ENCODE peak calls at places on chromosome 11, in ten cellular contexts. One of them, this sample, is unnamed.

GRCh38 chr11:57248780-57249383 is 11.8 kb upstream of the APLNR start:
- DNase-seq in fibroblast of lung: peak; percentile 50
- DNase-seq in fibroblast of pulmonary artery: peak; percentile 78
- DNase-seq in psoas muscle: peak; percentile 83
- DNase-seq in A549: peak; percentile 89
- DNase-seq in dorsolateral prefrontal cortex: peak; percentile 64
- DNase-seq in endothelial cell of umbilical vein: peak; percentile 76
- DNase-seq in spleen: peak; percentile 82
- DNase-seq in cardiac muscle cell: peak; percentile 83
- DNase-seq in Peyer's patch: peak; percentile 62
- DNase-seq in this sample: peak; percentile 85

GRCh38 chr11:96311120-96311568 is 31.9 kb downstream of the MAML2 start:
- DNase-seq in A549: no peak
- DNase-seq in Peyer's patch: no peak
- DNase-seq in spleen: no peak
- DNase-seq in cardiac muscle cell: peak; percentile 79
- DNase-seq in dorsolateral prefrontal cortex: no peak
- DNase-seq in endothelial cell of umbilical vein: peak; percentile 89
- DNase-seq in psoas muscle: no peak
- DNase-seq in fibroblast of lung: peak; percentile 85
- DNase-seq in fibroblast of pulmonary artery: peak; percentile 81
- DNase-seq in this sample: no peak

GRCh38 chr11:47443817-47444216 is 5.1 kb downstream of the RAPSN start:
- DNase-seq in A549: no peak
- DNase-seq in spleen: no peak
- DNase-seq in fibroblast of lung: no peak
- DNase-seq in Peyer's patch: no peak
- DNase-seq in fibroblast of pulmonary artery: no peak
- DNase-seq in cardiac muscle cell: no peak
- DNase-seq in dorsolateral prefrontal cortex: no peak
- DNase-seq in endothelial cell of umbilical vein: no peak
- DNase-seq in psoas muscle: no peak
- DNase-seq in this sample: no peak

GRCh38 chr11:64620286-64620962 is 29.4 kb downstream of the SLC22A12 start:
- DNase-seq in A549: no peak
- DNase-seq in Peyer's patch: peak; percentile 80
- DNase-seq in spleen: no peak
- DNase-seq in endothelial cell of umbilical vein: peak; percentile 20
- DNase-seq in dorsolateral prefrontal cortex: no peak
- DNase-seq in psoas muscle: no peak
- DNase-seq in fibroblast of pulmonary artery: peak; percentile 11
- DNase-seq in fibroblast of lung: no peak
- DNase-seq in cardiac muscle cell: peak; percentile 25
- DNase-seq in this sample: no peak

GRCh38 chr11:112582366-112582765 is 321.7 kb upstream of the PLET1 start:
- DNase-seq in endothelial cell of umbilical vein: no peak
- DNase-seq in A549: no peak
- DNase-seq in spleen: no peak
- DNase-seq in fibroblast of lung: no peak
- DNase-seq in dorsolateral prefrontal cortex: no peak
- DNase-seq in cardiac muscle cell: no peak
- DNase-seq in psoas muscle: no peak
- DNase-seq in Peyer's patch: no peak
- DNase-seq in fibroblast of pulmonary artery: no peak
- DNase-seq in this sample: no peak

GRCh38 chr11:119520400-119520799 is 97.4 kb upstream of the THY1 start:
- DNase-seq in psoas muscle: no peak
- DNase-seq in A549: no peak
- DNase-seq in fibroblast of pulmonary artery: no peak
- DNase-seq in fibroblast of lung: no peak
- DNase-seq in cardiac muscle cell: no peak
- DNase-seq in spleen: peak; percentile 36
- DNase-seq in endothelial cell of umbilical vein: no peak
- DNase-seq in dorsolateral prefrontal cortex: no peak
- DNase-seq in Peyer's patch: no peak
- DNase-seq in this sample: peak; percentile 45

GRCh38 chr11:1162153-1162497 is 4.4 kb downstream of the MUC5AC start:
- DNase-seq in A549: no peak
- DNase-seq in spleen: no peak
- DNase-seq in endothelial cell of umbilical vein: no peak
- DNase-seq in dorsolateral prefrontal cortex: peak; percentile 5
- DNase-seq in cardiac muscle cell: no peak
- DNase-seq in psoas muscle: no peak
- DNase-seq in fibroblast of pulmonary artery: no peak
- DNase-seq in Peyer's patch: peak; percentile 39
- DNase-seq in fibroblast of lung: no peak
- DNase-seq in this sample: no peak

GRCh38 chr11:63802637-63803414 is 10.4 kb upstream of the SPINDOC start:
- DNase-seq in psoas muscle: no peak
- DNase-seq in A549: peak; percentile 74
- DNase-seq in fibroblast of lung: peak; percentile 30
- DNase-seq in dorsolateral prefrontal cortex: no peak
- DNase-seq in Peyer's patch: peak; percentile 53
- DNase-seq in spleen: peak; percentile 29
- DNase-seq in cardiac muscle cell: peak; percentile 65
- DNase-seq in fibroblast of pulmonary artery: peak; percentile 72
- DNase-seq in endothelial cell of umbilical vein: no peak
- DNase-seq in this sample: peak; percentile 24

GRCh38 chr11:120566176-120566575 is 54.6 kb downstream of the GRIK4 start:
- DNase-seq in Peyer's patch: no peak
- DNase-seq in fibroblast of lung: peak; percentile 75
- DNase-seq in cardiac muscle cell: peak; percentile 17
- DNase-seq in spleen: no peak
- DNase-seq in psoas muscle: no peak
- DNase-seq in A549: no peak
- DNase-seq in endothelial cell of umbilical vein: peak; percentile 77
- DNase-seq in dorsolateral prefrontal cortex: no peak
- DNase-seq in fibroblast of pulmonary artery: peak; percentile 25
- DNase-seq in this sample: no peak

GRCh38 chr11:120563698-120564572 is 52.4 kb downstream of the GRIK4 start:
- DNase-seq in fibroblast of lung: peak; percentile 39
- DNase-seq in spleen: peak; percentile 67
- DNase-seq in endothelial cell of umbilical vein: peak; percentile 20
- DNase-seq in dorsolateral prefrontal cortex: peak; percentile 89
- DNase-seq in cardiac muscle cell: peak; percentile 51
- DNase-seq in A549: no peak
- DNase-seq in psoas muscle: no peak
- DNase-seq in Peyer's patch: no peak
- DNase-seq in fibroblast of pulmonary artery: no peak
- DNase-seq in this sample: peak; percentile 82

GRCh38 chr11:120565436-120566155 is 54.0 kb downstream of the GRIK4 start:
- DNase-seq in cardiac muscle cell: no peak
- DNase-seq in spleen: no peak
- DNase-seq in endothelial cell of umbilical vein: no peak
- DNase-seq in fibroblast of pulmonary artery: no peak
- DNase-seq in psoas muscle: no peak
- DNase-seq in A549: no peak
- DNase-seq in Peyer's patch: no peak
- DNase-seq in fibroblast of lung: peak; percentile 62
- DNase-seq in dorsolateral prefrontal cortex: no peak
- DNase-seq in this sample: no peak

GRCh38 chr11:120562806-120563425 is 51.4 kb downstream of the GRIK4 start:
- DNase-seq in psoas muscle: no peak
- DNase-seq in fibroblast of pulmonary artery: peak; percentile 21
- DNase-seq in endothelial cell of umbilical vein: no peak
- DNase-seq in Peyer's patch: no peak
- DNase-seq in spleen: peak; percentile 48
- DNase-seq in fibroblast of lung: peak; percentile 20
- DNase-seq in cardiac muscle cell: peak; percentile 20
- DNase-seq in A549: no peak
- DNase-seq in dorsolateral prefrontal cortex: no peak
- DNase-seq in this sample: peak; percentile 54

DNA sequence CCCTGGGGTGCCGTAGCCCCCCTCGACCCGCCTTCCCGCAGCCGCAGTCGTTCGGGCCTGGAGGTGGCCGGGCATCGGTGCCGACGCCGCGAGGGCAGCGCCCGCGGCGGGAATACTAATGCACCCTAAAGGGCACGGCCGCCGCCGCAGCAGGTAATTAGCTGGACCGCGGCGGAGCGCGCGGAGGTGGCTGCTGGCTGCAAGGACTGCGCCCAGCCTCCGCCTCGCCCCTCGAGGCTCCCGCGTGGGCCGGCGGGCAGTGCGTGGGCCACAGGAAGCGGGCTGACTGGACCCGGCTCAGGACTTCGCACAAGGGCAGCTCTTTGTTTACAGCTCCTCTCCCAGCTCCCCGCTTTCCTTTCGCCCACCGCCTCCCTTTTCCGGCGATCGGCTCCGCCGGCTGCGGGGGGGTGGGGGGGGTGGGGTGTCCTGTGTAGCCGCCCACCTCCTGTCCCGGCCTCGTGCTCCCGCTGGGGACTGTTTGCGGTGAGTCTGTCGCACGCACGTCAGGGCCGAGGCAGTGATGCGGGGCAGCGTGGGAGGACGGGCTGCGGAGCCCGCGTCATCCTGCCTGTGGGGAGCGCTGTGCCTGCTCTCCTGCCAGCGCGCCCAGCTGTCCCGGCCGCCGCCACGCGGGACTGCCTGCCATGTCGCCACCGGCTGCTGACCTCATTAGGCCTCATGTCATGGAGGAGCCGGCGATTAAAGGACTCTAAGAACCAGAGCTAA is 53.2 kb downstream of the GRIK4 start:
- DNase-seq in cardiac muscle cell: peak; percentile 56
- DNase-seq in dorsolateral prefrontal cortex: peak; percentile 83
- DNase-seq in fibroblast of pulmonary artery: peak; percentile 68
- DNase-seq in endothelial cell of umbilical vein: peak; percentile 45
- DNase-seq in spleen: peak; percentile 78
- DNase-seq in psoas muscle: peak; percentile 74
- DNase-seq in Peyer's patch: no peak
- DNase-seq in A549: no peak
- DNase-seq in fibroblast of lung: peak; percentile 72
- DNase-seq in this sample: peak; percentile 84
- TF ChIP-seq CTCF in cardiac muscle cell: peak; percentile 16
- TF ChIP-seq CTCF in dorsolateral prefrontal cortex: peak; percentile 47
- TF ChIP-seq CTCF in fibroblast of pulmonary artery: peak; percentile 7
- TF ChIP-seq CTCF in endothelial cell of umbilical vein: peak; percentile 30
- TF ChIP-seq CTCF in spleen: no peak
- TF ChIP-seq CTCF in psoas muscle: no peak
- TF ChIP-seq CTCF in Peyer's patch: no peak
- TF ChIP-seq CTCF in A549: no peak
- TF ChIP-seq CTCF in fibroblast of lung: no peak
- TF ChIP-seq CTCF in this sample: no peak

GRCh38 chr11:61545341-61545740 is 35.5 kb downstream of the SYT7 start:
- DNase-seq in spleen: no peak
- DNase-seq in fibroblast of pulmonary artery: peak; percentile 16
- DNase-seq in fibroblast of lung: no peak
- DNase-seq in dorsolateral prefrontal cortex: no peak
- DNase-seq in A549: peak; percentile 42
- DNase-seq in psoas muscle: no peak
- DNase-seq in Peyer's patch: no peak
- DNase-seq in endothelial cell of umbilical vein: no peak
- DNase-seq in cardiac muscle cell: no peak
- DNase-seq in this sample: no peak
- TF ChIP-seq CTCF in spleen: no peak
- TF ChIP-seq CTCF in fibroblast of pulmonary artery: peak; percentile 51
- TF ChIP-seq CTCF in fibroblast of lung: peak; percentile 38
- TF ChIP-seq CTCF in dorsolateral prefrontal cortex: no peak
- TF ChIP-seq CTCF in A549: peak; percentile 29
- TF ChIP-seq CTCF in psoas muscle: no peak
- TF ChIP-seq CTCF in Peyer's patch: peak; percentile 39
- TF ChIP-seq CTCF in endothelial cell of umbilical vein: peak; percentile 45
- TF ChIP-seq CTCF in cardiac muscle cell: peak; percentile 42
- TF ChIP-seq CTCF in this sample: no peak

DNA sequence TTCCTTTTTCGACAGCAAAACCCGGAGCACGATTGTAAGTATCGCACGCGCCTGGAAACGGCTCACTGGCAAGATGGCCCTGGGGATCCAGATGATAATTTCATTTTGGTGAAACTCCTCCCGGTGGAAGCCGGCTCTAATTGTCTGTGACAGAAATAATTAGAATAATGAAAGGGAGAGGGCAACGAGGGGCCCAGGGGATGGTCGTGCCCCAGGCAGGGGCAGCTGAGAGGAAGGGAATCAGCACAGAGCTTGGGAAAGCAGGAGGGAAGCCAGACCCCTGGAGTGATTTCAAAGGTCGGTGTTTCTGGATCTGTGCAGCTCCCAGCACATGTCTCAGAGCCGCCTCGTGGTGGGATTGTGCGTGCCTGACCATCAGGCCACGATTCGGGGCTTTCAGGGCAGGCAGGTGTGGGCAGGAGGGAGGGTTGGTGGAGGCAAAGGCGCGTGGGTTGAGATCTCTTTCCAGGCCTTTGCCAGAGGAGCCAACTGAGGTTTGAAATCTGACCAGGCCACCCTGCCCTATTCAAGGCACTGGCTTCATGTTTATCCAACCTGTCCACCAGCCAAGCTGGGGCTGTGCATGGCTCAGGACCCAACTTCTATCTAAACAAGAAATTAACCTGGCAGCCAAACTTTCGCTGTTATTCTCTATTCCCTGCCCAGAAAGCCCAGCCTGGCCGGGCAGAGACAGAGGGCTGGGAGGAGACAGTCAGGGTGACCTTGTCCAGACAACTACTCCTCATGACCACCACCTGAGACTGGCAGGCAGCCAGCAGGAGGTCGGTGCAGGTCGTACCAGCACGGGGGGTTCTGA is 27.8 kb downstream of the ANO1 start:
- DNase-seq in Peyer's patch: no peak
- DNase-seq in A549: no peak
- DNase-seq in fibroblast of lung: no peak
- DNase-seq in endothelial cell of umbilical vein: no peak
- DNase-seq in psoas muscle: no peak
- DNase-seq in fibroblast of pulmonary artery: no peak
- DNase-seq in cardiac muscle cell: no peak
- DNase-seq in spleen: no peak
- DNase-seq in dorsolateral prefrontal cortex: no peak
- DNase-seq in this sample: no peak
- TF ChIP-seq CTCF in Peyer's patch: no peak
- TF ChIP-seq CTCF in A549: no peak
- TF ChIP-seq CTCF in fibroblast of lung: no peak
- TF ChIP-seq CTCF in endothelial cell of umbilical vein: no peak
- TF ChIP-seq CTCF in psoas muscle: no peak
- TF ChIP-seq CTCF in fibroblast of pulmonary artery: no peak
- TF ChIP-seq CTCF in cardiac muscle cell: no peak
- TF ChIP-seq CTCF in spleen: no peak
- TF ChIP-seq CTCF in dorsolateral prefrontal cortex: no peak
- TF ChIP-seq CTCF in this sample: no peak

DNA sequence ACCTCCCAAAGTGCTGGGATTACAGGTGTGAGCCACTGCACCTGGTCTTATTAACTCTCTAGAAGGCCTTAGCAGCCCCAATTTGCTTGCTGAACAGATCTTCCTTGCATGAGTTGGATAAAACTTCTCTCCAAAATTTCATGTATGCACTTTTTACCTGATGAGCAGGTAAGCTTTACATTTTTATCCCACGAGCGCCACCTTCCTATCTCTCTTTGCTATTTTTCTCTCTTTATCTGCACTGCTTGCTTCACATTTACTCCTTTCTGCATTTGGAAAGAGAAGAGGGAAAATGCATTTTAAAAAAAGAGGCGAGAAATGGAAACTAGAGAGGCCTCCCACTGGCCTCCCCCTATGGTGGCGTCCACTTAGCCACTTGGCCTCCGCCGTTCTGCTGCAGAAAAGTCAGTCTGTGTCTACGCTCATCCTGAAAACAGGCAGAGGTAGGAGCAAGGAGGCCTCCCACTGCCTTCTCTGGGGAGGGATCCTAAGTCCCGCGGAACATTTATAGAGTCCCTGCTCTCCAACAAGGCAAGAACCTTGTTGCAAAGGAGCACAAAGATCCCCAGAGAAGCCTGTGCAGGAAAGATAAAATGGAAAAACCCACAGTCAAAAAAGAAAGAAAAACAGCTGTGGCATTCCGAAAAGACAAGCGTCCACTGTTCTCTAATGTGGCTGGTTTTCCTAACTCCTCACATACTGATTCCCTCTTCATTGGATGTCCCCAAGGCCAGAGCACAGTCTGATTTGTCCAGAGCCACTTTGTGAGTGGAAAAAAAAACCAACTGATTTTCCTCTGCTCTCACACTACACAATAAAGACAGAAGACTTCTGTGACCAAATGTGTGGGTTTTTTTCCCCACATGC is 62.2 kb upstream of the INCENP start:
- DNase-seq in spleen: peak; percentile 15
- DNase-seq in endothelial cell of umbilical vein: no peak
- DNase-seq in Peyer's patch: no peak
- DNase-seq in cardiac muscle cell: peak; percentile 45
- DNase-seq in A549: no peak
- DNase-seq in psoas muscle: no peak
- DNase-seq in dorsolateral prefrontal cortex: no peak
- DNase-seq in fibroblast of pulmonary artery: peak; percentile 24
- DNase-seq in fibroblast of lung: no peak
- DNase-seq in this sample: no peak
- TF ChIP-seq CTCF in spleen: no peak
- TF ChIP-seq CTCF in endothelial cell of umbilical vein: no peak
- TF ChIP-seq CTCF in Peyer's patch: peak; percentile 59
- TF ChIP-seq CTCF in cardiac muscle cell: peak; percentile 34
- TF ChIP-seq CTCF in A549: no peak
- TF ChIP-seq CTCF in psoas muscle: no peak
- TF ChIP-seq CTCF in dorsolateral prefrontal cortex: no peak
- TF ChIP-seq CTCF in fibroblast of pulmonary artery: peak; percentile 29
- TF ChIP-seq CTCF in fibroblast of lung: no peak
- TF ChIP-seq CTCF in this sample: peak; percentile 5

This sample was measured in kidney.